ENCODE peak calls at places on chromosome 1, in ten cellular contexts. O is AG09309; N is GM12865; L is HT1080; X is activated T-helper 1 cell treated with Interleukin-2 at 50 U/mL for 16 hours; P is stimulated activated CD8-positive, alpha-beta memory T cell treated with anti-CD3 and anti-CD28 coated beads, Interleukin-4, amount 100 ng/mL, for 1 hour; R is NCI-H2029; A is globus pallidus; F is lower lobe of right lung; K is left cardiac atrium. G is an unnamed sample.

GRCh38 chr1:214198571-214198970 is 82.4 kb upstream of the SMYD2 start:
- DNase-seq in O (no peak), N (no peak), L (no peak), X (no peak), P (no peak), R (no peak), A (no peak), F (no peak), K (no peak), G (no peak)

GRCh38 chr1:53669511-53670191 is 69.3 kb downstream of the GLIS1 start:
- DNase-seq in O (peak; percentile 33), N (no peak), L (no peak), X (no peak), P (no peak), R (no peak), A (no peak), F (no peak), K (no peak), G (no peak)

GRCh38 chr1:113388621-113389355 is 1.5 kb upstream of the MAGI3 start:
- DNase-seq in O (no peak), N (peak; percentile 10), L (peak; percentile 73), X (no peak), P (no peak), R (no peak), A (no peak), F (no peak), K (peak; percentile 26), G (no peak)

GRCh38 chr1:62241357-62242131 is 46.9 kb downstream of the L1TD1 start:
- DNase-seq in O (no peak), N (no peak), L (no peak), X (no peak), P (no peak), R (peak; percentile 70), A (no peak), F (peak; percentile 63), K (no peak), G (no peak)

GRCh38 chr1:46197551-46198025 is 646 bp downstream of the POMGNT1 start:
- DNase-seq in O (no peak), N (no peak), L (no peak), X (no peak), P (no peak), R (no peak), A (no peak), F (no peak), K (no peak), G (no peak)

GRCh38 chr1:53888716-53889115 is 881 bp downstream of the YIPF1 start:
- DNase-seq in O (no peak), N (peak; percentile 17), L (no peak), X (no peak), P (no peak), R (no peak), A (no peak), F (no peak), K (no peak), G (no peak)

GRCh38 chr1:24205701-24206464 is 18.8 kb upstream of the IFNLR1 start:
- DNase-seq in O (no peak), N (no peak), L (no peak), X (no peak), P (no peak), R (no peak), A (no peak), F (no peak), K (no peak), G (no peak)

GRCh38 chr1:92804721-92805169 is 19.8 kb upstream of the EVI5 start:
- DNase-seq in O (peak; percentile 89), N (peak; percentile 4), L (peak; percentile 88), X (no peak), P (no peak), R (no peak), A (peak; percentile 75), F (peak; percentile 82), K (peak; percentile 86), G (peak; percentile 83)

GRCh38 chr1:102693345-102693744 is 415.0 kb downstream of the COL11A1 start:
- DNase-seq in O (no peak), N (no peak), L (no peak), X (no peak), P (no peak), R (no peak), A (no peak), F (no peak), K (no peak), G (no peak)

GRCh38 chr1:185694081-185694480 is 40.1 kb upstream of the HMCN1 start:
- DNase-seq in O (no peak), N (peak; percentile 77), L (no peak), X (no peak), P (no peak), R (no peak), A (peak; percentile 35), F (no peak), K (no peak), G (no peak)

GRCh38 chr1:93692001-93692400 is 10.4 kb upstream of the BCAR3 start:
- DNase-seq in O (no peak), N (no peak), L (no peak), X (no peak), P (no peak), R (no peak), A (no peak), F (no peak), K (no peak), G (no peak)

G was measured in AG09319.